ENCODE peak calls at places on chromosomes 3 and 15, in seven cellular contexts. One of them, this sample, is unnamed.

GRCh38 chr3:169199283-169199682 is 464.2 kb downstream of the MECOM start:
- DNase-seq in AG10803: no peak
- DNase-seq in stimulated activated CD8-positive, alpha-beta memory T cell treated with anti-CD3 and anti-CD28 coated beads, Interleukin-7, amount 100 ng/mL, for 1 hour: no peak
- DNase-seq in stimulated activated CD4-positive, alpha-beta T cell treated with anti-CD3 and anti-CD28 coated beads, Interleukin-12 subunit alpha, Interleukin-12 subunit beta, amount 100 ng/mL, for 48 hours: no peak
- DNase-seq in GM04504: no peak
- DNase-seq in endothelial cell: no peak
- DNase-seq in foreskin fibroblast: no peak
- DNase-seq in this sample: no peak

GRCh38 chr3:113514265-113514769 is 639 bp downstream of the SPICE1 start:
- DNase-seq in AG10803: no peak
- DNase-seq in stimulated activated CD8-positive, alpha-beta memory T cell treated with anti-CD3 and anti-CD28 coated beads, Interleukin-7, amount 100 ng/mL, for 1 hour: no peak
- DNase-seq in stimulated activated CD4-positive, alpha-beta T cell treated with anti-CD3 and anti-CD28 coated beads, Interleukin-12 subunit alpha, Interleukin-12 subunit beta, amount 100 ng/mL, for 48 hours: no peak
- DNase-seq in GM04504: no peak
- DNase-seq in endothelial cell: no peak
- DNase-seq in foreskin fibroblast: no peak
- DNase-seq in this sample: peak

GRCh38 chr3:9890249-9891071 is at the start of gene JAGN1:
- DNase-seq in AG10803: peak
- DNase-seq in stimulated activated CD8-positive, alpha-beta memory T cell treated with anti-CD3 and anti-CD28 coated beads, Interleukin-7, amount 100 ng/mL, for 1 hour: peak
- DNase-seq in stimulated activated CD4-positive, alpha-beta T cell treated with anti-CD3 and anti-CD28 coated beads, Interleukin-12 subunit alpha, Interleukin-12 subunit beta, amount 100 ng/mL, for 48 hours: peak
- DNase-seq in GM04504: peak
- DNase-seq in endothelial cell: peak
- DNase-seq in foreskin fibroblast: peak
- DNase-seq in this sample: peak

GRCh38 chr15:78061963-78062427 is 15.5 kb downstream of the TBC1D2B start:
- DNase-seq in AG10803: peak
- DNase-seq in stimulated activated CD8-positive, alpha-beta memory T cell treated with anti-CD3 and anti-CD28 coated beads, Interleukin-7, amount 100 ng/mL, for 1 hour: no peak
- DNase-seq in stimulated activated CD4-positive, alpha-beta T cell treated with anti-CD3 and anti-CD28 coated beads, Interleukin-12 subunit alpha, Interleukin-12 subunit beta, amount 100 ng/mL, for 48 hours: no peak
- DNase-seq in GM04504: no peak
- DNase-seq in endothelial cell: no peak
- DNase-seq in foreskin fibroblast: peak
- DNase-seq in this sample: no peak

GRCh38 chr3:54830658-54831057 is 97.2 kb downstream of the LRTM1 start:
- DNase-seq in AG10803: no peak
- DNase-seq in stimulated activated CD8-positive, alpha-beta memory T cell treated with anti-CD3 and anti-CD28 coated beads, Interleukin-7, amount 100 ng/mL, for 1 hour: no peak
- DNase-seq in stimulated activated CD4-positive, alpha-beta T cell treated with anti-CD3 and anti-CD28 coated beads, Interleukin-12 subunit alpha, Interleukin-12 subunit beta, amount 100 ng/mL, for 48 hours: no peak
- DNase-seq in GM04504: no peak
- DNase-seq in endothelial cell: no peak
- DNase-seq in foreskin fibroblast: peak
- DNase-seq in this sample: peak

GRCh38 chr3:108031893-108032292 is 58.9 kb downstream of the CD47 start:
- DNase-seq in AG10803: no peak
- DNase-seq in stimulated activated CD8-positive, alpha-beta memory T cell treated with anti-CD3 and anti-CD28 coated beads, Interleukin-7, amount 100 ng/mL, for 1 hour: no peak
- DNase-seq in stimulated activated CD4-positive, alpha-beta T cell treated with anti-CD3 and anti-CD28 coated beads, Interleukin-12 subunit alpha, Interleukin-12 subunit beta, amount 100 ng/mL, for 48 hours: no peak
- DNase-seq in GM04504: no peak
- DNase-seq in endothelial cell: no peak
- DNase-seq in foreskin fibroblast: peak
- DNase-seq in this sample: no peak

GRCh38 chr3:21274000-21274671 is 476.9 kb downstream of the ZNF385D start:
- DNase-seq in AG10803: peak
- DNase-seq in stimulated activated CD8-positive, alpha-beta memory T cell treated with anti-CD3 and anti-CD28 coated beads, Interleukin-7, amount 100 ng/mL, for 1 hour: no peak
- DNase-seq in stimulated activated CD4-positive, alpha-beta T cell treated with anti-CD3 and anti-CD28 coated beads, Interleukin-12 subunit alpha, Interleukin-12 subunit beta, amount 100 ng/mL, for 48 hours: no peak
- DNase-seq in GM04504: peak
- DNase-seq in endothelial cell: no peak
- DNase-seq in foreskin fibroblast: peak
- DNase-seq in this sample: no peak

GRCh38 chr3:132090921-132091320 is 56.1 kb upstream of the CPNE4 start:
- DNase-seq in AG10803: no peak
- DNase-seq in stimulated activated CD8-positive, alpha-beta memory T cell treated with anti-CD3 and anti-CD28 coated beads, Interleukin-7, amount 100 ng/mL, for 1 hour: no peak
- DNase-seq in stimulated activated CD4-positive, alpha-beta T cell treated with anti-CD3 and anti-CD28 coated beads, Interleukin-12 subunit alpha, Interleukin-12 subunit beta, amount 100 ng/mL, for 48 hours: no peak
- DNase-seq in GM04504: peak
- DNase-seq in endothelial cell: no peak
- DNase-seq in foreskin fibroblast: peak
- DNase-seq in this sample: no peak

GRCh38 chr15:39748276-39748675 is 34.4 kb downstream of the FSIP1 start:
- DNase-seq in AG10803: peak
- DNase-seq in stimulated activated CD8-positive, alpha-beta memory T cell treated with anti-CD3 and anti-CD28 coated beads, Interleukin-7, amount 100 ng/mL, for 1 hour: no peak
- DNase-seq in stimulated activated CD4-positive, alpha-beta T cell treated with anti-CD3 and anti-CD28 coated beads, Interleukin-12 subunit alpha, Interleukin-12 subunit beta, amount 100 ng/mL, for 48 hours: no peak
- DNase-seq in GM04504: no peak
- DNase-seq in endothelial cell: no peak
- DNase-seq in foreskin fibroblast: peak
- DNase-seq in this sample: no peak

GRCh38 chr3:182135056-182135455 is 423.3 kb downstream of the SOX2 start:
- DNase-seq in AG10803: no peak
- DNase-seq in stimulated activated CD8-positive, alpha-beta memory T cell treated with anti-CD3 and anti-CD28 coated beads, Interleukin-7, amount 100 ng/mL, for 1 hour: no peak
- DNase-seq in stimulated activated CD4-positive, alpha-beta T cell treated with anti-CD3 and anti-CD28 coated beads, Interleukin-12 subunit alpha, Interleukin-12 subunit beta, amount 100 ng/mL, for 48 hours: no peak
- DNase-seq in GM04504: no peak
- DNase-seq in endothelial cell: no peak
- DNase-seq in foreskin fibroblast: no peak
- DNase-seq in this sample: no peak

GRCh38 chr3:57544181-57545125 is at the start of gene DNAH12:
- DNase-seq in AG10803: no peak
- DNase-seq in stimulated activated CD8-positive, alpha-beta memory T cell treated with anti-CD3 and anti-CD28 coated beads, Interleukin-7, amount 100 ng/mL, for 1 hour: no peak
- DNase-seq in stimulated activated CD4-positive, alpha-beta T cell treated with anti-CD3 and anti-CD28 coated beads, Interleukin-12 subunit alpha, Interleukin-12 subunit beta, amount 100 ng/mL, for 48 hours: peak
- DNase-seq in GM04504: no peak
- DNase-seq in endothelial cell: peak
- DNase-seq in foreskin fibroblast: peak
- DNase-seq in this sample: peak

GRCh38 chr15:23411841-23412240 is 35.2 kb downstream of the GOLGA6L2 start:
- DNase-seq in AG10803: no peak
- DNase-seq in stimulated activated CD8-positive, alpha-beta memory T cell treated with anti-CD3 and anti-CD28 coated beads, Interleukin-7, amount 100 ng/mL, for 1 hour: no peak
- DNase-seq in stimulated activated CD4-positive, alpha-beta T cell treated with anti-CD3 and anti-CD28 coated beads, Interleukin-12 subunit alpha, Interleukin-12 subunit beta, amount 100 ng/mL, for 48 hours: no peak
- DNase-seq in GM04504: no peak
- DNase-seq in endothelial cell: no peak
- DNase-seq in foreskin fibroblast: no peak
- DNase-seq in this sample: peak

GRCh38 chr3:111745786-111746185 is 113.3 kb upstream of the PHLDB2 start:
- DNase-seq in AG10803: no peak
- DNase-seq in stimulated activated CD8-positive, alpha-beta memory T cell treated with anti-CD3 and anti-CD28 coated beads, Interleukin-7, amount 100 ng/mL, for 1 hour: no peak
- DNase-seq in stimulated activated CD4-positive, alpha-beta T cell treated with anti-CD3 and anti-CD28 coated beads, Interleukin-12 subunit alpha, Interleukin-12 subunit beta, amount 100 ng/mL, for 48 hours: no peak
- DNase-seq in GM04504: no peak
- DNase-seq in endothelial cell: no peak
- DNase-seq in foreskin fibroblast: peak
- DNase-seq in this sample: no peak

GRCh38 chr3:188978772-188979171 is 193.0 kb upstream of the TPRG1 start:
- DNase-seq in AG10803: peak
- DNase-seq in stimulated activated CD8-positive, alpha-beta memory T cell treated with anti-CD3 and anti-CD28 coated beads, Interleukin-7, amount 100 ng/mL, for 1 hour: no peak
- DNase-seq in stimulated activated CD4-positive, alpha-beta T cell treated with anti-CD3 and anti-CD28 coated beads, Interleukin-12 subunit alpha, Interleukin-12 subunit beta, amount 100 ng/mL, for 48 hours: no peak
- DNase-seq in GM04504: peak
- DNase-seq in endothelial cell: no peak
- DNase-seq in foreskin fibroblast: peak
- DNase-seq in this sample: no peak

GRCh38 chr15:88623061-88623460 is 1.9 kb downstream of the AEN start:
- DNase-seq in AG10803: peak
- DNase-seq in stimulated activated CD8-positive, alpha-beta memory T cell treated with anti-CD3 and anti-CD28 coated beads, Interleukin-7, amount 100 ng/mL, for 1 hour: no peak
- DNase-seq in stimulated activated CD4-positive, alpha-beta T cell treated with anti-CD3 and anti-CD28 coated beads, Interleukin-12 subunit alpha, Interleukin-12 subunit beta, amount 100 ng/mL, for 48 hours: peak
- DNase-seq in GM04504: peak
- DNase-seq in endothelial cell: no peak
- DNase-seq in foreskin fibroblast: peak
- DNase-seq in this sample: no peak

GRCh38 chr15:51170882-51171577 is 76.3 kb upstream of the TNFAIP8L3 start:
- DNase-seq in AG10803: no peak
- DNase-seq in stimulated activated CD8-positive, alpha-beta memory T cell treated with anti-CD3 and anti-CD28 coated beads, Interleukin-7, amount 100 ng/mL, for 1 hour: no peak
- DNase-seq in stimulated activated CD4-positive, alpha-beta T cell treated with anti-CD3 and anti-CD28 coated beads, Interleukin-12 subunit alpha, Interleukin-12 subunit beta, amount 100 ng/mL, for 48 hours: no peak
- DNase-seq in GM04504: no peak
- DNase-seq in endothelial cell: no peak
- DNase-seq in foreskin fibroblast: no peak
- DNase-seq in this sample: no peak

GRCh38 chr15:77083381-77084160 is 12.7 kb upstream of the TSPAN3 start:
- DNase-seq in AG10803: peak
- DNase-seq in stimulated activated CD8-positive, alpha-beta memory T cell treated with anti-CD3 and anti-CD28 coated beads, Interleukin-7, amount 100 ng/mL, for 1 hour: peak
- DNase-seq in stimulated activated CD4-positive, alpha-beta T cell treated with anti-CD3 and anti-CD28 coated beads, Interleukin-12 subunit alpha, Interleukin-12 subunit beta, amount 100 ng/mL, for 48 hours: peak
- DNase-seq in GM04504: no peak
- DNase-seq in endothelial cell: peak
- DNase-seq in foreskin fibroblast: no peak
- DNase-seq in this sample: no peak

GRCh38 chr3:13891492-13892073 is 11.7 kb upstream of the WNT7A start:
- DNase-seq in AG10803: no peak
- DNase-seq in stimulated activated CD8-positive, alpha-beta memory T cell treated with anti-CD3 and anti-CD28 coated beads, Interleukin-7, amount 100 ng/mL, for 1 hour: no peak
- DNase-seq in stimulated activated CD4-positive, alpha-beta T cell treated with anti-CD3 and anti-CD28 coated beads, Interleukin-12 subunit alpha, Interleukin-12 subunit beta, amount 100 ng/mL, for 48 hours: no peak
- DNase-seq in GM04504: no peak
- DNase-seq in endothelial cell: no peak
- DNase-seq in foreskin fibroblast: peak
- DNase-seq in this sample: no peak

GRCh38 chr3:184380210-184380626 is 364 bp downstream of the CHRD start:
- DNase-seq in AG10803: peak
- DNase-seq in stimulated activated CD8-positive, alpha-beta memory T cell treated with anti-CD3 and anti-CD28 coated beads, Interleukin-7, amount 100 ng/mL, for 1 hour: no peak
- DNase-seq in stimulated activated CD4-positive, alpha-beta T cell treated with anti-CD3 and anti-CD28 coated beads, Interleukin-12 subunit alpha, Interleukin-12 subunit beta, amount 100 ng/mL, for 48 hours: no peak
- DNase-seq in GM04504: no peak
- DNase-seq in endothelial cell: peak
- DNase-seq in foreskin fibroblast: peak
- DNase-seq in this sample: peak

This sample was measured in Caco-2.